ENCODE peak calls at places on chromosomes 7 and 10, in four cellular contexts. H, A, E and S are unnamed samples.

GRCh38 chr10:16297652-16298051 is 139.2 kb upstream of the PTER start:
- DNase-seq in A (no peak), E (no peak), H (no peak), S (no peak)

GRCh38 chr7:618539-619355 is 99.1 kb upstream of the PDGFA start:
- DNase-seq in H (no peak), E (no peak), A (no peak), S (no peak)

GRCh38 chr10:131742371-131743000 is 158.3 kb upstream of the PPP2R2D start:
- DNase-seq in H (peak), A (no peak), E (no peak), S (no peak)

GRCh38 chr10:124892031-124892430 is 49.9 kb upstream of the ZRANB1 start:
- DNase-seq in E (no peak), A (no peak), H (no peak), S (no peak)

GRCh38 chr7:29449569-29450260 is 113.9 kb upstream of the PRR15 start:
- DNase-seq in E (no peak), H (no peak), A (no peak), S (no peak)

GRCh38 chr10:6737080-6737641 is 157.1 kb upstream of the PRKCQ start:
- DNase-seq in H (no peak), A (no peak), E (peak), S (no peak)

GRCh38 chr7:31443457-31443856 is 70.4 kb upstream of the ITPRID1 start:
- DNase-seq in H (no peak), A (peak), E (peak), S (no peak)

GRCh38 chr7:18345641-18346234 is 149.8 kb upstream of the HDAC9 start:
- DNase-seq in H (no peak), A (peak), E (peak), S (no peak)

GRCh38 chr7:82347808-82348207 is 95.8 kb downstream of the CACNA2D1 start:
- DNase-seq in H (no peak), A (no peak), E (no peak), S (no peak)

GRCh38 chr7:73728551-73728950 is 9.1 kb upstream of the STX1A start:
- DNase-seq in H (no peak), E (no peak), A (no peak), S (no peak)

GRCh38 chr7:24830440-24831050 is 73.3 kb upstream of the GSDME start:
- DNase-seq in E (no peak), H (no peak), A (no peak), S (no peak)

GRCh38 chr7:129386563-129386962 is 47.7 kb upstream of the STRIP2 start:
- DNase-seq in A (no peak), H (no peak), E (no peak), S (no peak)

GRCh38 chr7:38306136-38306535 is 32.7 kb upstream of the TARP start:
- DNase-seq in A (peak), E (no peak), H (no peak), S (peak)

GRCh38 chr10:49617281-49618020 is 3.6 kb downstream of the CHAT start:
- DNase-seq in E (no peak), A (no peak), H (peak), S (no peak)

GRCh38 chr7:108568801-108569380 is 615 bp downstream of the THAP5 start:
- DNase-seq in H (no peak), E (no peak), A (peak), S (no peak)

GRCh38 chr7:31074403-31074802 is 22.3 kb downstream of the ADCYAP1R1 start:
- DNase-seq in H (peak), E (no peak), A (no peak), S (no peak)

GRCh38 chr7:47663239-47663638 is 81.3 kb upstream of the TNS3 start:
- DNase-seq in E (no peak), A (no peak), H (no peak), S (peak)

GRCh38 chr7:74027683-74028320 is at the start of gene ELN:
- DNase-seq in E (peak), A (no peak), H (peak), S (no peak)

GRCh38 chr10:5582736-5583135 is 58.0 kb downstream of the CALML3 start:
- DNase-seq in A (no peak), E (no peak), H (no peak), S (no peak)

GRCh38 chr10:5583525-5584175 is 58.9 kb downstream of the CALML3 start:
- DNase-seq in A (peak), E (peak), H (peak), S (no peak)

GRCh38 chr10:5585517-5586222 is 60.9 kb downstream of the CALML3 start:
- DNase-seq in E (no peak), A (peak), H (peak), S (no peak)

GRCh38 chr10:5587151-5588079 is 62.7 kb downstream of the CALML3 start:
- DNase-seq in A (no peak), H (peak), E (no peak), S (no peak)

DNA sequence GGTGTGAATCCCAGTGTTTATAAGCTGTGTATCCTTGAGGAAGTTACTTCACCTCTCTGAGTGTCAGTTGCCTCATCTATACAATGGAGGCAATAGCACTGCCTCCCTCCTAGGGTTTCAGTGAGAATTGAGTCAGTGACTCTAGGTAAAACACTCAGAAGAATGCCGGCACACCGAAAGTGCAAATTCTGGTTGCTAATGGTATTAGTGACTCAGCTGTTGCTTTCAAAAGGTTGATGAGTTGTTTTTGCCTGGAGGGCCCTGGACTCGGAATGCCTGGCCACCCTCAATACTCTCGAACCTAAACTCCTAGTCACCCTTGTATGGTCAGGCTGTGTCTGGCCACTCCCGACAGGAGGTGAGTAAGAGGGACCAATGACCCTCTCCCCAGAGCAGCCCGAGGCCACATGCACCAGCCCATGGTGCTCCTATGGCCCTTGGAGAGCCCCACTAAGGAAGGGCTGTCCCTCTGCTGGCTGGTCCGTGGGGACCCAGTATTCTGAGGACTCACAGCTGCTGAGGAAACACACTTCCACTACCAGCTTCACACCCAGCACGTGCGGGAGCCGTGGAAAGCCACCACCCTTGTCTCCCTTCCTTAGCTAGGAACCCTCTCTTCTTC is 60.2 kb downstream of the CALML3 start:
- DNase-seq in H (peak), E (peak), A (peak), S (peak)
- TF ChIP-seq CTCF in H (no peak), E (no peak), A (no peak), S (peak)

GRCh38 chr10:100109670-100110069 is 28.0 kb upstream of the CPN1 start:
- DNase-seq in A (no peak), E (no peak), H (no peak), S (no peak)

GRCh38 chr10:100114460-100114859 is 32.8 kb upstream of the CPN1 start:
- DNase-seq in E (no peak), A (no peak), H (no peak), S (no peak)

GRCh38 chr10:100120550-100120949 is 38.9 kb upstream of the CPN1 start:
- DNase-seq in E (no peak), A (no peak), H (no peak), S (no peak)

GRCh38 chr10:100119726-100120125 is 38.1 kb upstream of the CPN1 start:
- DNase-seq in E (no peak), A (no peak), H (no peak), S (no peak)

GRCh38 chr10:100115011-100115770 is 33.5 kb upstream of the CPN1 start:
- DNase-seq in A (no peak), E (no peak), H (no peak), S (no peak)
- H3K4me3 ChIP-seq in A (peak), E (no peak), H (peak), S (no peak)

GRCh38 chr7:54841772-54842707 is 83.0 kb upstream of the SEC61G start:
- DNase-seq in E (peak), H (no peak), A (peak), S (peak)
- TF ChIP-seq CTCF in E (peak), H (no peak), A (peak), S (peak)

GRCh38 chr10:130021373-130021950 is 57.4 kb upstream of the EBF3 start:
- DNase-seq in E (peak), A (peak), H (no peak), S (peak)

GRCh38 chr10:130020651-130021372 is 56.7 kb upstream of the EBF3 start:
- DNase-seq in E (no peak), H (no peak), A (no peak), S (no peak)

GRCh38 chr10:130023454-130024230 is 59.6 kb upstream of the EBF3 start:
- DNase-seq in E (no peak), H (no peak), A (no peak), S (no peak)

GRCh38 chr10:130022501-130023299 is 58.6 kb upstream of the EBF3 start:
- DNase-seq in H (no peak), A (peak), E (peak), S (peak)

DNA sequence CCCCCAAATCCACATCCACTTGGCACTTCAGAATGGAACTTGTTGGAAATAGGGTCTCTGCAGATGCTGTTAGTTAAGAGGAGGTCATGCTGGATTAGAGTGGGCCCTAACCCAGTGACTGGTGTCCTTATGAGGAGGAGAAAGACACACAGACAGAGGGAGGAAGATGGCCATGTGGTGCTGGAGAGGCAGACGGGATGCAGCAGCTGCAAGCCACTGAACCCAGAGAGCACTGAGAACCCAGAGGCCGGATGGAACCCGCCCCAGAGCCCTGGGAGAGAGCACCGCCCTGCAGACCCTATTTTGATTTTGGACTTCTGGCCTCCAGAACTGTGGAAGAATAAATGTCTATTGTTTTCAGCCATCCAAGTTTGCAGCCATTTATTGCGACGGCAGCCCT is 58.0 kb upstream of the EBF3 start:
- DNase-seq in H (no peak), E (no peak), A (no peak), S (no peak)
- H3K4me3 ChIP-seq in H (no peak), E (no peak), A (no peak), S (no peak)

DNA sequence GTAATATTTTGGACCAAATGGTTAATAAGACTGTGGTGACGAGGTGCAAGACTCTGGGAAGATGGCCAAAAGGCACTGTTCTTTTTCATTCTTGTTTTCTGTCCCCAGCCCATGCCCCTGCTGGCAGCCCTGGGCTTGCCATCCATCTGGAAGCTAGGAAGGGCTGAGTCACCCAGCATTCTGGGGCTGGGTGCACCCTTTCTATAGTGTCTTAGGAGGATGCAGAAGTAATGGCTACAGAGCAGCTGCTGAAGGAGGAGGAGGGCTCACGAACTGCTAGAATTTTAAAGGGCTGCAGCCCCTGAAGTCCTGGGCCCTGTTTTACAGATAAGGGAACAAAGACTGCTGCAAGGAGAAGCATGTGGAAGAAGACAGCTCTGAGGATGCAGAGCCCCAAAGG is 42.8 kb upstream of the ZNF32 start:
- DNase-seq in E (peak), A (no peak), H (no peak), S (no peak)
- TF ChIP-seq CTCF in E (peak), A (no peak), H (no peak), S (peak)

DNA sequence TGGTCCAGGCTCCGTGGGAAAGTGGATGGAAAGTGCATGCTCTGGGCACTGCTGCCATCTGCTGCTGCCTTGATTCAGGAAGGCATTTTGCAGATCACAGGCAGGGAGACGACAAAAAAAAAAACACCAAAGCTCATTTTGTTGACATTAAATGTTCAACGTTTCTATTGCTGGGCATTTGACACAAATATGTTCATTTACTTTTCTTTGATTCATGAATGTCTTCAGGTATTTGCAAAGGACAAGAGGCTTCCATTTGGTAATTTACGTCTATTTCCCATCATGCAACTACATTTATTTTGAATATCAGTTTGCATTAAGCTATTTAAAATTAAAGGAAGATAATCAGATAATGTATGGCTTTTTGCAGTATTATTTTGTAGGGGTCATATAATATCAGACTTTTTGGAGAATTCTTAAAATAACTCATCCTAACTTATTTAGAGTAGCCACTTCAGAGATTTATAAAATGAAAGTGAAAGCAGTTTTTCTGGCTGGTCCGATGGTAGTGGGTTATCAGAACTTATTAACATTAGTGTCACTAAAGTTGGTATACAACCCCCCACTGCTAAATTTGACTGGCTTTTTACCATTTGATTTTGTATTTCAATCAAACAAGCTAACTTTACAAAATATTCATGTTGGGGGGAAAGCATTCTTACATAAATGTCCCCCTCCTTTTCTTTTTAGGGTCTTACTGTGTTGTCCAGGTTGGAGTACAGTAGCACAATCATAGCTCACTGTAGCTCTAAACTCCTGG is 65.3 kb downstream of the PDIA4 start:
- DNase-seq in A (no peak), E (peak), H (peak), S (no peak)
- H3K4me3 ChIP-seq in A (peak), E (peak), H (peak), S (peak)

GRCh38 chr7:131620673-131621609 is 64.5 kb upstream of the PODXL start:
- DNase-seq in A (peak), E (no peak), H (no peak), S (no peak)
- TF ChIP-seq CTCF in A (no peak), E (no peak), H (no peak), S (no peak)

GRCh38 chr10:102457591-102458150 is 6.3 kb upstream of the C10orf95 start:
- DNase-seq in H (no peak), E (no peak), A (no peak), S (no peak)

GRCh38 chr10:102463983-102464382 is 12.6 kb upstream of the C10orf95 start:
- DNase-seq in E (no peak), A (no peak), H (no peak), S (no peak)

GRCh38 chr10:102461187-102462054 is 10.1 kb upstream of the C10orf95 start:
- DNase-seq in E (peak), H (peak), A (peak), S (no peak)

GRCh38 chr10:102462512-102463054 is 11.2 kb upstream of the C10orf95 start:
- DNase-seq in H (no peak), A (no peak), E (no peak), S (no peak)

DNA sequence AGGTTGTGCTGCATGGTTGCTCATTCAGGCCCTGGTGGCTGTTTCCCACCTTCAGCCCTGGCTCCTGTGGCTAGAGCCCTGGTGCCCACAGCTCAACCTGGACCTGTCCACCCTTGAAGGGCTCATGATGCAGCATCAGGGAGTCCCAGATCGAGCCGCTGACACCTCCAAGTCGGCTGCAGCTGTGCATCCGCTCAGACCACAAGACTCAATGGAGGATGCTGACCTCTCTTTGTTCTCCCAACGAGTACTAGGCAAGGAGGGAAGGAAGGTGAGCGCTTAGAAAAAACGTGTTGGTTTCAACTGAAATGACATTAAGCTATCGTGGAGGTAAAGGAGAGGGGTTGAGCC is 9.5 kb upstream of the C10orf95 start:
- DNase-seq in H (no peak), E (no peak), A (no peak), S (no peak)
- H3K4me3 ChIP-seq in H (peak), E (peak), A (peak), S (peak)

GRCh38 chr10:106185991-106186390 is 978.5 kb downstream of the SORCS1 start:
- DNase-seq in A (no peak), H (no peak), E (peak), S (peak)

DNA sequence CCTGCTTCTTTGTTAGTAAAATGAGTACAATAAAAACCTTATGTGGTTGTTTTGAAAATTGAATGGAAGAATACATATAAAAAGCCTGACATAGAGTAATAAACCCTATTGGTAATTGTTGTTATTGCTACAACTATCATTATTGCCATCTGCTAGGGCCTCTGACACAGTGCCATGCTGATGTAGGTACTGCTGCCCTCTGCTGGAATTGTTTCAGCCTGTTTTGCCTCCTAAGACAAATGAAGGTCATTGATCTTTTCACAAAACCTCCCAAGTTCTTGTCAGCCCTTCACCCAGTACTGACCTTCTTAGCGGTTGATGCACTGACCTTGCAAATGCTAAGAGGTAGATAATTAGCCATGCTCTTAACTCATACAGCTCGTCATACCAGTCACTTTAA is 975.3 kb downstream of the SORCS1 start:
- DNase-seq in E (peak), H (no peak), A (no peak), S (no peak)
- TF ChIP-seq CTCF in E (peak), H (no peak), A (peak), S (peak)